ENCODE peak calls at places on chromosomes 11 and 22, in eight cellular contexts. G is neuronal stem cell, V is mucosa of descending colon, M is lung, B is cardiac muscle cell, X is mammary epithelial cell, P is Caco-2, S is esophagus squamous epithelium. J is an unnamed sample. For H3K4me1, the result is how much of the 10 kb centered on the place peaks cover.

GRCh38 chr22:36385491-36386350 is 2.0 kb downstream of the MYH9 start:
- DNase-seq in G (no peak), V (no peak), M (peak), B (no peak), X (peak), P (no peak), S (no peak), J (no peak)

GRCh38 chr22:46149998-46150549 is at the start of gene PPARA:
- DNase-seq in G (peak), V (peak), M (peak), B (peak), X (peak), P (peak), S (no peak), J (peak)

GRCh38 chr11:61700221-61700620 is 20.0 kb downstream of the DAGLA start:
- DNase-seq in G (no peak), V (peak), M (peak), B (peak), X (peak), P (no peak), S (no peak), J (no peak)

GRCh38 chr11:4496555-4497248 is 14.3 kb downstream of the OR52K1 start:
- DNase-seq in G (no peak), V (no peak), M (no peak), B (peak), X (no peak), P (no peak), S (no peak), J (no peak)

GRCh38 chr11:62432695-62433094 is 13.9 kb downstream of the SCGB1A1 start:
- DNase-seq in G (no peak), V (no peak), M (no peak), B (no peak), X (no peak), P (no peak), S (no peak), J (no peak)

GRCh38 chr11:95248666-95249467 is 17.9 kb upstream of the SESN3 start:
- DNase-seq in G (no peak), V (no peak), M (no peak), B (no peak), X (no peak), P (no peak), S (no peak), J (no peak)

GRCh38 chr11:69508974-69509373 is 27.5 kb downstream of the LINC01488 start:
- DNase-seq in G (no peak), V (no peak), M (no peak), B (no peak), X (no peak), P (peak), S (no peak), J (peak)

GRCh38 chr22:46897246-46897623 is 134.8 kb downstream of the TBC1D22A start:
- DNase-seq in G (no peak), V (no peak), M (no peak), B (no peak), X (no peak), P (no peak), S (no peak), J (no peak)

GRCh38 chr11:83711035-83711630 is 425.0 kb upstream of the CCDC90B start:
- DNase-seq in G (no peak), V (no peak), M (no peak), B (no peak), X (no peak), P (peak), S (no peak), J (no peak)

GRCh38 chr11:36002196-36002595 is 58.3 kb downstream of the LDLRAD3 start:
- DNase-seq in G (peak), V (no peak), M (no peak), B (no peak), X (no peak), P (no peak), S (no peak), J (no peak)

GRCh38 chr11:70897429-70897828 is 354.9 kb downstream of the SHANK2 start:
- DNase-seq in G (no peak), V (no peak), M (no peak), B (no peak), X (no peak), P (no peak), S (no peak), J (no peak)

GRCh38 chr11:105005451-105005845 is 17.5 kb downstream of the CASP5 start:
- DNase-seq in G (no peak), V (no peak), M (no peak), B (no peak), X (no peak), P (no peak), S (no peak), J (no peak)

GRCh38 chr11:45144126-45145082 is 2.0 kb upstream of the PRDM11 start:
- DNase-seq in G (no peak), V (no peak), M (peak), B (no peak), X (no peak), P (no peak), S (no peak), J (peak)

GRCh38 chr11:121012091-121012490 is 11.8 kb upstream of the TBCEL start:
- DNase-seq in G (no peak), V (no peak), M (no peak), B (no peak), X (peak), P (no peak), S (no peak), J (no peak)

GRCh38 chr11:58963551-58964075 is 24.3 kb downstream of the GLYATL1 start:
- DNase-seq in G (peak), V (peak), M (no peak), B (peak), X (peak), P (no peak), S (no peak), J (no peak)

GRCh38 chr11:95739108-95739507 is 50.5 kb downstream of the FAM76B start:
- DNase-seq in G (no peak), V (no peak), M (no peak), B (no peak), X (no peak), P (no peak), S (no peak), J (no peak)

GRCh38 chr11:122705396-122705795 is 49.9 kb downstream of the UBASH3B start:
- DNase-seq in G (no peak), V (no peak), M (no peak), B (no peak), X (no peak), P (no peak), S (no peak), J (no peak)

GRCh38 chr22:30038219-30038618 is 42.0 kb upstream of the HORMAD2 start:
- DNase-seq in G (no peak), V (no peak), M (no peak), B (no peak), X (peak), P (no peak), S (no peak), J (no peak)

GRCh38 chr11:41201156-41201555 is 258.3 kb downstream of the LRRC4C start:
- DNase-seq in G (peak), V (no peak), M (peak), B (peak), X (peak), P (peak), S (no peak), J (no peak)

GRCh38 chr22:50567721-50568252 is 5.1 kb upstream of the SYCE3 start:
- DNase-seq in G (no peak), V (no peak), M (no peak), B (no peak), X (no peak), P (no peak), S (no peak), J (peak)

GRCh38 chr11:83063073-83063754 is 8.5 kb downstream of the RAB30 start:
- DNase-seq in G (no peak), V (no peak), M (no peak), B (no peak), X (no peak), P (no peak), S (no peak), J (no peak)

GRCh38 chr22:29208879-29209623 is 3.4 kb downstream of the EMID1 start:
- DNase-seq in G (no peak), V (no peak), M (no peak), B (no peak), X (no peak), P (no peak), S (no peak), J (no peak)

GRCh38 chr11:63945482-63946163 is 6.8 kb downstream of the NAA40 start:
- DNase-seq in G (peak), V (no peak), M (peak), B (peak), X (peak), P (peak), S (no peak), J (no peak)

GRCh38 chr11:65454696-65455456 is 32.3 kb downstream of the NEAT1 start:
- DNase-seq in G (peak), V (peak), M (peak), B (peak), X (peak), P (peak), S (no peak), J (peak)

GRCh38 chr11:18455686-18456372 is at the start of gene LDHAL6A:
- DNase-seq in G (no peak), V (no peak), M (no peak), B (no peak), X (no peak), P (no peak), S (no peak), J (no peak)

GRCh38 chr11:529740-530411 is 5.5 kb downstream of the HRAS start:
- DNase-seq in G (no peak), V (no peak), M (no peak), B (no peak), X (no peak), P (no peak), S (no peak), J (peak)

DNA sequence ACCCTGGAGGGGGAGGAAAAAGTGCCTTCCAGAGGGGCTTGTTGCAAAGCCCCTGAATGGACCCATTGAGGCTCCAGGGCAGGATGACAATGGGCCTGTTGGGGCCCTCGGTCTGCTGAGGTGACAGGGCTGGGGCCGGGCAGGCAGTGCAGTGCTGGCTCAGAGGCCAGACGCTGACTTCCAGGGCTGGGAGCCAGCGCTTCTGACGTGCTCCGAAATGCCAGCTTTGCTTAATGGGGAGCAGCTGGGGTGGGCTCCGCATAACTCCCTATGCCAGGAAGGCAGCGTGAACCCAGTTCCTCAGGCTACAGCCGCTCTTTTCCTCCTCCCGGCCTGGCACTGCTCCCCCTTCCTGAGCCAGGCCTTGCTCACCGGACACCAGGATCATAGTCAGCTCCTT is 17.7 kb downstream of the NAV2 start:
- DNase-seq in G (no peak), V (no peak), M (no peak), B (no peak), X (no peak), P (no peak), S (no peak), J (no peak)
- H3K4me1 ChIP-seq in G (under half), V (under half), M (under half), B (under half), X (under half), P (under half), S (under half), J (under half)

DNA sequence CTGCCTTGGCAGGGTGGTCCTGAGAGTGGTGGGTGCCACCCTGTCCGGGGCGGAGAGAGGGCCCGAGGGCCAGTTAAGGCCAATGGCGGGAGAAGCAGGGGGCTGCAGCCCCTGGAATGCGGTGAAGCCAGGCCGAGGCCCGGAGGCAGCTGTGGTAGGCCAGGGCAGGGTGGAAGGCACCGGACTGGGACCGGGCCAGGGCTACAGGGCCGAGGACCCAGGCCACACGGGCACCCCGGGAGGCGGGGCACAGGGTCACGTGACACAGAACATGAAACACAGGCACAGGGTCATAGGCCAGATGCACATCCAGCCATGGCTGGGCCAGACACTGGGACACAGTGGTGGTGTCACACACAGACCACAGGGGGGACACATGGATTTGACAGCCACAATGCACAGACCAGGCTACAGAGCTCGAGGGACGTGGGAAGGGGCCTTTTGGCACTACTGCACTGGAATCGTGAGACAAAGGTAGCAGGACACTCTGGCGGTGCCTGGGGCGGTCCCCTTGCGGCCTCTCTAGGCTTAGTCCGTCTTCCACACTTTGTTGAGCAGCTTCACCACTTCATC is 2.8 kb downstream of the SLC25A1 start:
- DNase-seq in G (no peak), V (peak), M (no peak), B (no peak), X (no peak), P (no peak), S (no peak), J (no peak)
- H3K4me1 ChIP-seq in G (under half), V (under half), M (under half), B (under half), X (half or more), P (under half), S (half or more), J (half or more)

DNA sequence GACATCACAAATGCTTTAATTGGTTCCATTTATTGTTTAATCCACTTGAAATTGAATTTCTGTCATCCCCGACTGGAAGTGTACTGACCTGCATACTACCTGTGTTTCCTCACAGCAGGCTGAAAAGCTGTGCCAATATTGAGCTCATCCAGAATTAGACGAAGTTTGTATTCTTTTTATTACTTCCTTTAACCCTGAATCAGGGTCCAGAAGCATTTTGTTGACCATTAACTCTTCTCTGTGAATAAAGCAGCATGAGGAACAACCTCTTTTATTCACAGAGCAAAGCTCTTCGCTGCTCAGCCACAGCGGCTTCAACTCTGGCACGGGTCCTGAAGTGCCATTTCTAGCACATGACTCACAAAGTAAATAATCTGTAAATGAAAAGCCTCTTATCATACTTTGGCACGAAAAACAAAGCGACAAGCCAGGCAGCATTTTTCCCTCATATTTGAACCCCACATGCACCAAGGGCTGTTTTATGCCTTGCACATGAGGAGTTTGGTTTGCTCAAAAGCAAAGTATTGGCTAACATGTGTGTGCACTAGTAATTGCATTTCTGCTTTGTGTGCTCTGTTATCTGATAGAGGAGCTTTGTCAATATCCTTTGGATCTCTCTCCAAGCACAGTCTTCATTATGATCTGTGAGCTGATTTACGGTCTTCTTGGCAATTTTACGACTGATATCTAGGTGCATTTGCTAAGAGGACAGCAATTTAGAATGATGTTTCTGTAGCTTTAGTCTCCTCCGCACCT is 33.0 kb upstream of the APOBEC3A start:
- DNase-seq in G (no peak), V (peak), M (peak), B (peak), X (peak), P (peak), S (no peak), J (no peak)
- H3K4me1 ChIP-seq in G (under half), V (under half), M (under half), B (under half), X (under half), P (half or more), S (half or more), J (under half)

GRCh38 chr11:76208438-76208828 is 2.1 kb upstream of the WNT11 start:
- DNase-seq in G (no peak), V (no peak), M (no peak), B (no peak), X (no peak), P (no peak), S (no peak), J (no peak)

GRCh38 chr11:76208829-76209670 is 2.7 kb upstream of the WNT11 start:
- DNase-seq in G (peak), V (peak), M (peak), B (peak), X (peak), P (peak), S (no peak), J (peak)

GRCh38 chr11:76209671-76209955 is 3.3 kb upstream of the WNT11 start:
- DNase-seq in G (no peak), V (peak), M (no peak), B (no peak), X (no peak), P (no peak), S (no peak), J (no peak)

GRCh38 chr11:76206327-76207081 is at the start of gene WNT11:
- DNase-seq in G (peak), V (peak), M (no peak), B (peak), X (peak), P (peak), S (no peak), J (no peak)

GRCh38 chr11:76207642-76208378 is 1.5 kb upstream of the WNT11 start:
- DNase-seq in G (peak), V (peak), M (peak), B (peak), X (peak), P (peak), S (no peak), J (peak)
- H3K4me1 ChIP-seq in G (under half), V (half or more), M (under half), B (under half), X (under half), P (under half), S (half or more), J (half or more)

GRCh38 chr22:38313384-38313955 is 3.8 kb downstream of the CSNK1E start:
- DNase-seq in G (no peak), V (peak), M (no peak), B (no peak), X (peak), P (no peak), S (no peak), J (no peak)

GRCh38 chr22:38314992-38315800 is 2.0 kb downstream of the CSNK1E start:
- DNase-seq in G (no peak), V (peak), M (no peak), B (no peak), X (no peak), P (no peak), S (no peak), J (no peak)

GRCh38 chr22:38315801-38316339 is 1.4 kb downstream of the CSNK1E start:
- DNase-seq in G (no peak), V (no peak), M (no peak), B (no peak), X (no peak), P (no peak), S (no peak), J (no peak)

GRCh38 chr22:38312261-38312800 is 4.9 kb downstream of the CSNK1E start:
- DNase-seq in G (no peak), V (no peak), M (no peak), B (no peak), X (peak), P (no peak), S (no peak), J (no peak)

DNA sequence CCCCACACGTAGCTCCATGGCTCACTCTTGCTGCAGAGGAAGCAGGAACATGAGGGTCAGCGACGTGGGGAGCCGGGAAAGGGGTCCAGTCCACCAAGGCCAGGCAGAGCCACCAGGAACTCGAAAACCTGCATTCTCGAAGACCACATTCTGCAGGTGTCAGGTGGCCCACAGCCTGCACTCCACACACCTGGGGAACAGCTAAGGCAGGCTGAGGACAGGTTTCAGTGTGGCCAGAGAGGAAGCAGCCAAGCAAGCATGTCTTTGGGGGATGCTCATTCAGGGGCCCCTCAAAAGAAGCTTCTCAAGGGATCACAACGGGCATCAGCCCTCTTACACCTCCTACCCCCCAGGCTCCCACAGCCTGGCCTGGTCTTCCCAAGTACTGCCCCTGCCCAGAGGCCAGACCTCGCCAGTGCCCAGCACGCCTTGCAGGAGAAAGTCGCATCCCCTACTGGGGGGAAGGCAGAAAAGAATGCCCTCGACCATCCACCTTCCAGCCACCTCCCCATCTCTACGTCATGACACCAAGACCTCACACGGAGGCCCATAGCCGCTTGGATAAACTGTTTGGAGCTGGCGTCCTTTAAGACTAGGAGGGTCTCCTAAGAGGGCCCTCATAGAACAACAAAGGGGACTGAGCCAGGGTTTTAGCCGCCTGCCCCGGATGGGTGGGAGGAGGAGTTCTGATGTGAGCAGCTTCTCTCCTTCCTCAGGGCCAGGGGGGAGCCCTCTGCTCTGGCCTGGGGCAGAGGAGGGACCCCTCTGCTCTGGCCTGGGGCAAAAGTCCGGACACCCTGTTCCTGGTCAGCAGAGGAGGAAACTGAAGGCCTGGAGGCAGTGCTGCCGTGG is 2.9 kb downstream of the CSNK1E start:
- DNase-seq in G (no peak), V (no peak), M (no peak), B (no peak), X (peak), P (no peak), S (no peak), J (no peak)
- H3K4me1 ChIP-seq in G (under half), V (under half), M (under half), B (under half), X (half or more), P (under half), S (half or more), J (half or more)

GRCh38 chr11:2098691-2099522 is 40.3 kb downstream of the IGF2 start:
- DNase-seq in G (no peak), V (peak), M (no peak), B (no peak), X (peak), P (no peak), S (no peak), J (peak)
- H3K4me1 ChIP-seq in G (under half), V (under half), M (under half), B (under half), X (under half), P (under half), S (half or more), J (half or more)

J was measured in suprapubic skin.